ENCODE peak calls at places on chromosomes 5 and 9, in five cellular contexts. Q, G, C, X and S are unnamed samples.

GRCh38 chr9:75083188-75083976 is 4.6 kb downstream of the NMRK1 start:
- DNase-seq in Q (peak; percentile 94), G (peak; percentile 26), C (no peak), X (no peak), S (no peak)

GRCh38 chr5:43515678-43516048 is 715 bp upstream of the C5orf34 start:
- DNase-seq in Q (no peak), G (no peak), C (no peak), X (no peak), S (no peak)

GRCh38 chr5:170420809-170421412 is 31.7 kb upstream of the KCNMB1 start:
- DNase-seq in Q (peak; percentile 85), G (peak; percentile 61), C (peak; percentile 79), X (peak; percentile 41), S (peak; percentile 58)

GRCh38 chr5:94422819-94423218 is 195.6 kb downstream of the KIAA0825 start:
- DNase-seq in Q (peak; percentile 46), G (peak; percentile 64), C (peak; percentile 86), X (no peak), S (peak; percentile 82)

GRCh38 chr9:98712987-98713386 is 4.3 kb upstream of the GABBR2 start:
- DNase-seq in Q (no peak), G (peak; percentile 4), C (no peak), X (no peak), S (no peak)

GRCh38 chr9:15333376-15333881 is 26.4 kb upstream of the TTC39B start:
- DNase-seq in Q (no peak), G (no peak), C (no peak), X (no peak), S (no peak)

GRCh38 chr9:31034311-31034710 is 1350.1 kb upstream of the ACO1 start:
- DNase-seq in Q (no peak), G (no peak), C (no peak), X (no peak), S (no peak)

GRCh38 chr5:150457112-150457511 is 7.6 kb upstream of the RPS14 start:
- DNase-seq in Q (peak; percentile 87), G (no peak), C (no peak), X (no peak), S (no peak)

GRCh38 chr5:129460121-129460950 is at the start of gene ADAMTS19:
- DNase-seq in Q (peak; percentile 86), G (peak; percentile 21), C (peak; percentile 52), X (peak; percentile 31), S (peak; percentile 52)

GRCh38 chr5:30894811-30895210 is 298.7 kb upstream of the CDH6 start:
- DNase-seq in Q (no peak), G (peak; percentile 41), C (peak; percentile 12), X (no peak), S (peak; percentile 25)

GRCh38 chr9:94002316-94003140 is 47.4 kb upstream of the BARX1 start:
- DNase-seq in Q (peak; percentile 80), G (peak; percentile 66), C (peak; percentile 72), X (no peak), S (peak; percentile 57)

GRCh38 chr5:160287378-160288051 is 24.8 kb downstream of the CCNJL start:
- DNase-seq in Q (peak; percentile 95), G (no peak), C (no peak), X (peak; percentile 72), S (peak; percentile 29)

GRCh38 chr5:138339464-138339863 is 1.4 kb downstream of the FAM53C start:
- DNase-seq in Q (peak; percentile 40), G (no peak), C (no peak), X (no peak), S (no peak)

GRCh38 chr9:136734837-136735496 is 7.8 kb downstream of the LCN10 start:
- DNase-seq in Q (no peak), G (no peak), C (no peak), X (no peak), S (no peak)

GRCh38 chr9:70962761-70963445 is 158.5 kb downstream of the TRPM3 start:
- DNase-seq in Q (no peak), G (no peak), C (peak; percentile 22), X (no peak), S (no peak)

GRCh38 chr9:18666987-18667772 is 193.2 kb downstream of the ADAMTSL1 start:
- DNase-seq in Q (no peak), G (peak; percentile 55), C (peak; percentile 27), X (no peak), S (peak; percentile 23)

GRCh38 chr5:76586531-76586930 is 36.7 kb downstream of the F2RL2 start:
- DNase-seq in Q (no peak), G (no peak), C (no peak), X (no peak), S (no peak)

GRCh38 chr5:149732500-149733128 is 2.5 kb downstream of the PPARGC1B start:
- DNase-seq in Q (peak; percentile 54), G (peak; percentile 56), C (peak; percentile 39), X (peak; percentile 30), S (peak; percentile 6)

GRCh38 chr5:135241536-135241935 is 157.5 kb downstream of the MACROH2A1 start:
- DNase-seq in Q (no peak), G (no peak), C (no peak), X (no peak), S (no peak)

GRCh38 chr9:13279284-13280162 is at the start of gene MPDZ:
- DNase-seq in Q (peak; percentile 78), G (peak; percentile 48), C (peak; percentile 68), X (peak; percentile 87), S (peak; percentile 77)

GRCh38 chr5:55800924-55801323 is 50.2 kb upstream of the IL31RA start:
- DNase-seq in Q (no peak), G (no peak), C (no peak), X (no peak), S (no peak)

GRCh38 chr9:5435912-5436311 is 1.8 kb downstream of the PLGRKT start:
- DNase-seq in Q (no peak), G (peak; percentile 55), C (no peak), X (no peak), S (no peak)

GRCh38 chr9:5438301-5439162 is 807 bp upstream of the PLGRKT start:
- DNase-seq in Q (no peak), G (no peak), C (peak; percentile 59), X (no peak), S (peak; percentile 53)

GRCh38 chr9:5440426-5440825 is 2.7 kb upstream of the PLGRKT start:
- DNase-seq in Q (peak; percentile 55), G (no peak), C (no peak), X (no peak), S (no peak)

GRCh38 chr9:5437254-5438216 is at the start of gene PLGRKT:
- DNase-seq in Q (peak; percentile 98), G (peak; percentile 88), C (peak; percentile 93), X (peak; percentile 91), S (peak; percentile 93)

GRCh38 chr9:5436441-5436840 is 1.3 kb downstream of the PLGRKT start:
- DNase-seq in Q (no peak), G (peak; percentile 48), C (no peak), X (no peak), S (no peak)
- H3K4me3 ChIP-seq in Q (no peak overlapping the region), G (peak overlapping the region; percentile 84), C (no peak overlapping the region), X (no peak overlapping the region), S (no peak overlapping the region)

GRCh38 chr5:59713488-59713844 is 180.1 kb downstream of the PDE4D start:
- DNase-seq in Q (no peak), G (no peak), C (no peak), X (no peak), S (no peak)

GRCh38 chr5:59711316-59711715 is 182.2 kb downstream of the PDE4D start:
- DNase-seq in Q (no peak), G (no peak), C (no peak), X (no peak), S (no peak)

GRCh38 chr5:59715228-59715627 is 178.3 kb downstream of the PDE4D start:
- DNase-seq in Q (no peak), G (no peak), C (no peak), X (no peak), S (no peak)

GRCh38 chr5:59716029-59716428 is 177.5 kb downstream of the PDE4D start:
- DNase-seq in Q (no peak), G (no peak), C (peak; percentile 77), X (no peak), S (no peak)

DNA sequence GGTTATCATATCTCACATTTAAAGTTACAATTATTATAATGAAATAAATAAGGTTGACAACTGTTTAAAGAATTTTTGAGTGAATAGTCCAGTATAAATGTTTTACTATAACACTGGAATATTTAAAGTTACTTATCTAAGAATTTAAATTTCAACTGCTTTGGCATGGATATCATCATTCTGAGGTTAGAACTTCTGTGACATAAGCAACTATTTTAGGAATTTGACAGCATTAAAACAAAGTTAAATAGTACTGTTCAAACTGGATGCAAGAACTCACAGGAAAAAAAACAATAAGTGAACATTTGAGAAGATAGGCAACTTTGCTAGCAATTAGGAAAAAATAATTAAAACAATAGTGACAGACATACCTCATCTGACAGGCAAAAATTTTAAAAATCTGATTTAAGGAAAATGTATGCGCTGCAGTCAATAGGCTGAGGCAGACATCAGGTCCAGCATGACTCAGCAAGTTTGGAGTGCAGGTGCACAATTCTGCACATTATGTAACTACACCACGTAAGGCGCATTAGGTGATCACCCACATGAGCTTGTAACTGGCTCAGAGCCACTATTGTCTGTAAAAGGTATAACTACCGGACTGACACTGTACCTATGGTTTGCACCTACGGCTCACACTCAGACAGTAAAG is 180.6 kb downstream of the PDE4D start:
- DNase-seq in Q (peak; percentile 74), G (no peak), C (no peak), X (no peak), S (no peak)
- H3K4me3 ChIP-seq in Q (peak overlapping the region; percentile 3), G (no peak overlapping the region), C (no peak overlapping the region), X (no peak overlapping the region), S (no peak overlapping the region)

DNA sequence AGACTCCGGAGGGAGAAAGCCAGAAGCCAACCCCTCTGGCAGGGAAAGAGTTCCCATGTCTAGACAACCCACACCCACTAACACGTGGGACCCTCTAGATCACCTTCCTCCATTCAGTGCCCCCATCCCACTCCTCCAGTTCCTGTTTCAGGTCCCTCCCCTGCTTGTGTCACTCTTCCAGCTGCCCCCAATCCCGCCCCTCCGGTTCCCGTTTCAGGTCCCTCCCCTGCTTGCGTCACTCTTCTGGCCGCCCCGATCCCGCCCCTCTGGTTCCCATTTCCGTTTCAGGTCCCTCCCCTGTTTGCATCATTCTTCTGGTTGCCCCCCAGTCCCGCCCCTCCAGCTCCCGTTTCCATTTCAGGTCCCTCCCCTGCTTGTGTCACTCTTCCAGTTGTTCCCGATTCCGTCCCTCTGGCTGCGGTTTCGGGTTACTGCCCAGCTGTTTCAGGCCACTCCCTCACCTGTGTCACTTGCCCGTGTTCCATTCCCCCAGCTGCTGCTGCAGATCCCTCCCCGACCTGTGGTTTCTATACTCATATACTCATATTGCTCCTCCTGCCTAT is 64.8 kb upstream of the RANBP6 start:
- DNase-seq in Q (peak; percentile 100), G (peak; percentile 92), C (peak; percentile 86), X (peak; percentile 85), S (peak; percentile 86)
- H3K4me3 ChIP-seq in Q (no peak overlapping the region), G (peak overlapping the region; percentile 62), C (peak overlapping the region; percentile 36), X (peak overlapping the region; percentile 30), S (peak overlapping the region; percentile 41)

DNA sequence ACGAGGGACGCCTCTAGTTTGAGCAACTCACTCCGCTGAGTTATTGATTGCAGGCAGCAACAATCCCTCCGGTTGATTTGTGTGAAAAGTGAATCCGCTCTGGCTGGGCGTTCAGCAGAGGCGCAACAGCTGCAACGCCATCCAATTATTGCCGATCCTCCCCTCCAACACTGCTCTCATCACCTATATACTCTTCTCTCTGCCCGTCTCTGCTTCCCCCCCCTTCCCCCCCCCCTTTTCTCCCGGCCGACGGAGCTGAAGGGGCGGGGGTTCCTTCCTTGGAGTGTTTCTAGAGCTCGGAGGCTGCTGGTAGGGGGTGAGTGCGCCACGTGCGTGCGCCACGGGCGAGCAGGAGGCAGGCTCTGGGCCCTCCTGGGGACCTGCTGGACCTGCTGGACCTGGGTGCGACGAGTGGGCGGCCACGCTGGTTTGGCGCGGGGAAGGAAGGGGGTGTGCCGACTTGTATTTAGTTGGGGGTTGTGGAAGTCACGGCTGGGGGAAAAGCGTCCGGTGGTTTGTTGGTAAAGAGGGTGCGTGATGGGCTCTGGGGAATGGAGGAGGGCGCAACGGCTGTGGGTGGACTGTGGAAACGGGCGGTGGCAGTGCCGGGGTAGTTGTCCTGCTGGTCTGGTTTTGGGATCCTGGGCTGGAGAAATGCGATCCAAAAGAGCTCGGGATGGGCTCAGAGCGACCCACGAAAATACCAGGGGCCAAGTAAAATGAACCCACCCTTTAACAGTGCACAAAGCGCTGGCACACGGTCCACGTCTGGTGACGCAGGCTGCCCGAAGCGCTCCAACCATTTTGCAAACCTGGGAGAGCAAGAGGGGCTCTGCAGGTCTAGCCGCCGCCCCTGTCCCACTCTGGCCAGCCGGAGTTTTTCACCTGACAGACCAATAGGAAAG is 6.4 kb upstream of the MEF2C start:
- DNase-seq in Q (peak; percentile 46), G (peak; percentile 33), C (peak; percentile 56), X (peak; percentile 88), S (peak; percentile 62)
- H3K4me3 ChIP-seq in Q (peak overlapping the region; percentile 36), G (peak overlapping the region; percentile 55), C (peak overlapping the region; percentile 64), X (peak overlapping the region; percentile 59), S (peak overlapping the region; percentile 65)